ENCODE peak calls at places on chromosomes 13 and 19, in nine cellular contexts. One of them, this sample, is unnamed.

GRCh38 chr19:4284176-4284958 is 5.3 kb downstream of the SHD start:
- DNase-seq in gastrocnemius medialis: no peak
- DNase-seq in AG04450: no peak
- DNase-seq in IMR-90: no peak
- DNase-seq in trophoblast cell: no peak
- DNase-seq in mammary epithelial cell: no peak
- DNase-seq in breast epithelium: no peak
- DNase-seq in upper lobe of left lung: no peak
- DNase-seq in cardiac muscle cell: peak; percentile 69
- DNase-seq in this sample: peak; percentile 27

GRCh38 chr19:45451181-45451849 is 16.5 kb upstream of the FOSB start:
- DNase-seq in cardiac muscle cell: no peak
- DNase-seq in IMR-90: peak; percentile 88
- DNase-seq in gastrocnemius medialis: no peak
- DNase-seq in trophoblast cell: no peak
- DNase-seq in mammary epithelial cell: peak; percentile 81
- DNase-seq in upper lobe of left lung: no peak
- DNase-seq in breast epithelium: peak; percentile 71
- DNase-seq in AG04450: no peak
- DNase-seq in this sample: peak; percentile 89

GRCh38 chr19:53977991-53978731 is 13.3 kb upstream of the CACNG6 start:
- DNase-seq in IMR-90: peak; percentile 84
- DNase-seq in breast epithelium: no peak
- DNase-seq in AG04450: peak; percentile 92
- DNase-seq in trophoblast cell: no peak
- DNase-seq in cardiac muscle cell: peak; percentile 97
- DNase-seq in gastrocnemius medialis: peak; percentile 90
- DNase-seq in mammary epithelial cell: peak; percentile 22
- DNase-seq in upper lobe of left lung: no peak
- DNase-seq in this sample: peak; percentile 92

GRCh38 chr13:31191748-31192147 is 8.0 kb upstream of the B3GLCT start:
- DNase-seq in mammary epithelial cell: no peak
- DNase-seq in cardiac muscle cell: no peak
- DNase-seq in trophoblast cell: no peak
- DNase-seq in gastrocnemius medialis: no peak
- DNase-seq in upper lobe of left lung: no peak
- DNase-seq in IMR-90: no peak
- DNase-seq in AG04450: no peak
- DNase-seq in breast epithelium: no peak
- DNase-seq in this sample: no peak

GRCh38 chr13:108214511-108215383 is 589 bp downstream of the LIG4 start:
- DNase-seq in mammary epithelial cell: peak; percentile 14
- DNase-seq in gastrocnemius medialis: peak; percentile 19
- DNase-seq in upper lobe of left lung: peak; percentile 32
- DNase-seq in IMR-90: no peak
- DNase-seq in breast epithelium: no peak
- DNase-seq in trophoblast cell: no peak
- DNase-seq in cardiac muscle cell: peak; percentile 47
- DNase-seq in AG04450: no peak
- DNase-seq in this sample: peak; percentile 48

GRCh38 chr19:14434157-14434501 is 1.0 kb downstream of the PKN1 start:
- DNase-seq in mammary epithelial cell: no peak
- DNase-seq in cardiac muscle cell: no peak
- DNase-seq in AG04450: no peak
- DNase-seq in trophoblast cell: no peak
- DNase-seq in gastrocnemius medialis: no peak
- DNase-seq in breast epithelium: no peak
- DNase-seq in upper lobe of left lung: no peak
- DNase-seq in IMR-90: no peak
- DNase-seq in this sample: peak; percentile 43

GRCh38 chr13:84933797-84934196 is 865.4 kb downstream of the SLITRK6 start:
- DNase-seq in AG04450: no peak
- DNase-seq in gastrocnemius medialis: no peak
- DNase-seq in cardiac muscle cell: no peak
- DNase-seq in breast epithelium: no peak
- DNase-seq in trophoblast cell: no peak
- DNase-seq in mammary epithelial cell: no peak
- DNase-seq in upper lobe of left lung: no peak
- DNase-seq in IMR-90: no peak
- DNase-seq in this sample: no peak

GRCh38 chr19:45076029-45076850 is at the start of gene ZNF296:
- DNase-seq in AG04450: no peak
- DNase-seq in IMR-90: no peak
- DNase-seq in trophoblast cell: peak; percentile 68
- DNase-seq in gastrocnemius medialis: peak; percentile 81
- DNase-seq in cardiac muscle cell: peak; percentile 83
- DNase-seq in mammary epithelial cell: peak; percentile 33
- DNase-seq in upper lobe of left lung: peak; percentile 91
- DNase-seq in breast epithelium: peak; percentile 71
- DNase-seq in this sample: peak; percentile 63

GRCh38 chr13:66640231-66640630 is 589.9 kb downstream of the PCDH9 start:
- DNase-seq in upper lobe of left lung: no peak
- DNase-seq in AG04450: no peak
- DNase-seq in trophoblast cell: no peak
- DNase-seq in IMR-90: no peak
- DNase-seq in breast epithelium: no peak
- DNase-seq in gastrocnemius medialis: no peak
- DNase-seq in mammary epithelial cell: no peak
- DNase-seq in cardiac muscle cell: no peak
- DNase-seq in this sample: no peak

GRCh38 chr13:102452831-102453230 is 51.0 kb upstream of the FGF14 start:
- DNase-seq in mammary epithelial cell: peak; percentile 9
- DNase-seq in trophoblast cell: no peak
- DNase-seq in AG04450: no peak
- DNase-seq in gastrocnemius medialis: no peak
- DNase-seq in IMR-90: peak; percentile 16
- DNase-seq in breast epithelium: no peak
- DNase-seq in cardiac muscle cell: no peak
- DNase-seq in upper lobe of left lung: no peak
- DNase-seq in this sample: peak; percentile 19

GRCh38 chr19:5001547-5002131 is 32.7 kb downstream of the KDM4B start:
- DNase-seq in upper lobe of left lung: no peak
- DNase-seq in IMR-90: peak; percentile 71
- DNase-seq in gastrocnemius medialis: no peak
- DNase-seq in mammary epithelial cell: peak; percentile 25
- DNase-seq in AG04450: no peak
- DNase-seq in trophoblast cell: peak; percentile 66
- DNase-seq in breast epithelium: no peak
- DNase-seq in cardiac muscle cell: no peak
- DNase-seq in this sample: peak; percentile 81

GRCh38 chr13:98172570-98173405 is 4.3 kb downstream of the RNF113B start:
- DNase-seq in gastrocnemius medialis: no peak
- DNase-seq in breast epithelium: no peak
- DNase-seq in trophoblast cell: no peak
- DNase-seq in cardiac muscle cell: no peak
- DNase-seq in AG04450: no peak
- DNase-seq in mammary epithelial cell: no peak
- DNase-seq in IMR-90: peak; percentile 45
- DNase-seq in upper lobe of left lung: no peak
- DNase-seq in this sample: peak; percentile 61

GRCh38 chr13:47478985-47479384 is 522.1 kb downstream of the SUCLA2 start:
- DNase-seq in IMR-90: no peak
- DNase-seq in mammary epithelial cell: no peak
- DNase-seq in cardiac muscle cell: no peak
- DNase-seq in AG04450: no peak
- DNase-seq in upper lobe of left lung: no peak
- DNase-seq in breast epithelium: no peak
- DNase-seq in trophoblast cell: no peak
- DNase-seq in gastrocnemius medialis: no peak
- DNase-seq in this sample: peak; percentile 8

GRCh38 chr19:18725755-18726416 is 42.4 kb downstream of the CRTC1 start:
- DNase-seq in breast epithelium: no peak
- DNase-seq in upper lobe of left lung: no peak
- DNase-seq in IMR-90: no peak
- DNase-seq in trophoblast cell: no peak
- DNase-seq in cardiac muscle cell: no peak
- DNase-seq in mammary epithelial cell: no peak
- DNase-seq in gastrocnemius medialis: peak; percentile 28
- DNase-seq in AG04450: no peak
- DNase-seq in this sample: no peak
- H3K27ac ChIP-seq in breast epithelium: no peak overlapping the region
- H3K27ac ChIP-seq in upper lobe of left lung: no peak overlapping the region
- H3K27ac ChIP-seq in IMR-90: no peak overlapping the region
- H3K27ac ChIP-seq in trophoblast cell: no peak overlapping the region
- H3K27ac ChIP-seq in cardiac muscle cell: no peak overlapping the region
- H3K27ac ChIP-seq in mammary epithelial cell: no peak overlapping the region
- H3K27ac ChIP-seq in gastrocnemius medialis: peak overlapping the region; percentile 31
- H3K27ac ChIP-seq in AG04450: no peak overlapping the region
- H3K27ac ChIP-seq in this sample: no peak overlapping the region

DNA sequence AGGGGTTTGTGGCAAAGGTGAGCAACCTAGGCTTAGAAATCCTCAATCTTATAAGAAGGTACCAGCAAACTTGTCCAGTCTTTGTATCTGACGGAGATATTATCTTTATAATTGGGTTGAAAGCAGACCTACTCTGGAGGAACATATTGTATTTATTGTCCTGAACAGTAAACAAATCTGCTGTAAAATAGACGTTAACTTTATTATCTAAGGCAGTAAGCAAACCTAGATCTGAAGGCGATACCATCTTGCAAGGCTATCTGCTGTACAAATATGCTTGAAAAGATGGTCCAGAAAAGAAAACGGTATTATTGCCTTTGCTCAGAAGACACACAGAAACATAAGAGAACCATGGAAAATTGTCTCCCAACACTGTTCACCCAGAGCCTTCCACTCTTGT is 3.8 kb upstream of the KLK2 start:
- DNase-seq in trophoblast cell: no peak
- DNase-seq in gastrocnemius medialis: no peak
- DNase-seq in breast epithelium: no peak
- DNase-seq in mammary epithelial cell: no peak
- DNase-seq in upper lobe of left lung: no peak
- DNase-seq in IMR-90: no peak
- DNase-seq in AG04450: no peak
- DNase-seq in cardiac muscle cell: no peak
- DNase-seq in this sample: no peak
- H3K27ac ChIP-seq in trophoblast cell: no peak overlapping the region
- H3K27ac ChIP-seq in gastrocnemius medialis: no peak overlapping the region
- H3K27ac ChIP-seq in breast epithelium: no peak overlapping the region
- H3K27ac ChIP-seq in mammary epithelial cell: no peak overlapping the region
- H3K27ac ChIP-seq in upper lobe of left lung: no peak overlapping the region
- H3K27ac ChIP-seq in IMR-90: no peak overlapping the region
- H3K27ac ChIP-seq in AG04450: no peak overlapping the region
- H3K27ac ChIP-seq in cardiac muscle cell: no peak overlapping the region
- H3K27ac ChIP-seq in this sample: no peak overlapping the region

GRCh38 chr13:26749905-26750304 is 10.7 kb downstream of the GPR12 start:
- DNase-seq in AG04450: no peak
- DNase-seq in cardiac muscle cell: no peak
- DNase-seq in upper lobe of left lung: no peak
- DNase-seq in gastrocnemius medialis: no peak
- DNase-seq in mammary epithelial cell: no peak
- DNase-seq in IMR-90: no peak
- DNase-seq in trophoblast cell: no peak
- DNase-seq in breast epithelium: no peak
- DNase-seq in this sample: no peak

GRCh38 chr13:26743971-26744370 is 16.6 kb downstream of the GPR12 start:
- DNase-seq in IMR-90: no peak
- DNase-seq in breast epithelium: no peak
- DNase-seq in AG04450: no peak
- DNase-seq in trophoblast cell: no peak
- DNase-seq in upper lobe of left lung: no peak
- DNase-seq in gastrocnemius medialis: no peak
- DNase-seq in mammary epithelial cell: no peak
- DNase-seq in cardiac muscle cell: no peak
- DNase-seq in this sample: no peak

GRCh38 chr13:26752671-26753070 is 7.9 kb downstream of the GPR12 start:
- DNase-seq in IMR-90: no peak
- DNase-seq in upper lobe of left lung: no peak
- DNase-seq in mammary epithelial cell: no peak
- DNase-seq in cardiac muscle cell: no peak
- DNase-seq in trophoblast cell: peak; percentile 86
- DNase-seq in breast epithelium: no peak
- DNase-seq in gastrocnemius medialis: no peak
- DNase-seq in AG04450: no peak
- DNase-seq in this sample: no peak

DNA sequence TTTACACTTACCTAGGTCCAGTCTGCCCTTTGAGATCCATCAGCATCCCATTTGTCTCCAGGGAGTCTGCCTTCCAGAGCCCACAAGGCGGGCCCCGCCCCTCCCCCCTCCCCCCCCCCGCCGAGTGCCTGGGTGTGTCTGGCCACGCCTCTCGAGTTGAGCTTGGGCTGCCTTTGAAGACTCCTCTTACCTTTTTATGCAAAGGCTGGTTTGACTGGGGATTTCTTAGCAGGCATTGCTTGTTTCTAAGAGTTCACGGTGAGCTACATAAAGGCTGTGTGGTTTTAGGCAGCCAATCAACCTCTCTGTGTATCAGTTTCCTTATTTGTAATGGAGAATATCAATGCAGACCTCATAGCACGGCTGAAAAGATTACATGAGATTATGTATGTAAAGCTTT is 11.3 kb downstream of the GPR12 start:
- DNase-seq in trophoblast cell: no peak
- DNase-seq in AG04450: no peak
- DNase-seq in IMR-90: no peak
- DNase-seq in upper lobe of left lung: no peak
- DNase-seq in cardiac muscle cell: no peak
- DNase-seq in mammary epithelial cell: no peak
- DNase-seq in breast epithelium: no peak
- DNase-seq in gastrocnemius medialis: no peak
- DNase-seq in this sample: no peak
- H3K27ac ChIP-seq in trophoblast cell: no peak overlapping the region
- H3K27ac ChIP-seq in AG04450: no peak overlapping the region
- H3K27ac ChIP-seq in IMR-90: no peak overlapping the region
- H3K27ac ChIP-seq in upper lobe of left lung: no peak overlapping the region
- H3K27ac ChIP-seq in cardiac muscle cell: no peak overlapping the region
- H3K27ac ChIP-seq in mammary epithelial cell: no peak overlapping the region
- H3K27ac ChIP-seq in breast epithelium: no peak overlapping the region
- H3K27ac ChIP-seq in gastrocnemius medialis: no peak overlapping the region
- H3K27ac ChIP-seq in this sample: no peak overlapping the region

DNA sequence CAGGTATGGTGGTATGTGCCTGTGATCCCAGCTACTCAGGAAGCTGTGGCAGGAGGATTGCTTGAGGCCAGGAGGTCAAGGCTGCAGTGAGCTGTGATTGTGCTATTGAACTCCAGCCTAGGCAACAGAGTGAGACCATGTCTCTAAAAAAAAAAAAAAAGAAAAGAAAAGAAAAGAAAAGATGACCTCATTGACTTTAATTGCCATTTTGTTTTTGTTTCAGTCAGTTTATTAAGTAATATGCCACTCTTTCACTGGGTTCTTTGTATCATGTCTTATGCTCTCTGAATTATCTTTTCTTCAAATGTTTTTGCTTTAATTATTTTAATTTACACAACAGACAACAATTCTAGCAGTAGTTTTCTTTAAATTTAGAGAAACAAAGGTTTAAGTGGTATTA is 293.8 kb downstream of the TSHZ3 start:
- DNase-seq in IMR-90: no peak
- DNase-seq in cardiac muscle cell: no peak
- DNase-seq in breast epithelium: no peak
- DNase-seq in gastrocnemius medialis: no peak
- DNase-seq in upper lobe of left lung: no peak
- DNase-seq in AG04450: no peak
- DNase-seq in trophoblast cell: no peak
- DNase-seq in mammary epithelial cell: no peak
- DNase-seq in this sample: no peak
- H3K27ac ChIP-seq in IMR-90: no peak overlapping the region
- H3K27ac ChIP-seq in cardiac muscle cell: no peak overlapping the region
- H3K27ac ChIP-seq in breast epithelium: no peak overlapping the region
- H3K27ac ChIP-seq in gastrocnemius medialis: no peak overlapping the region
- H3K27ac ChIP-seq in upper lobe of left lung: no peak overlapping the region
- H3K27ac ChIP-seq in AG04450: no peak overlapping the region
- H3K27ac ChIP-seq in trophoblast cell: no peak overlapping the region
- H3K27ac ChIP-seq in mammary epithelial cell: no peak overlapping the region
- H3K27ac ChIP-seq in this sample: no peak overlapping the region